ENCODE peak calls at places on chromosomes 12 and 14, in four cellular contexts. L, W, E and N are unnamed samples. For H3K4me1, the result is how much of the 10 kb centered on the place peaks cover.

GRCh38 chr14:29216774-29217232 is 450.2 kb downstream of the FOXG1 start:
- DNase-seq in W (no peak), L (no peak), E (no peak), N (no peak)

GRCh38 chr12:63068857-63069442 is 82.1 kb downstream of the AVPR1A start:
- DNase-seq in W (no peak), L (peak), E (no peak), N (no peak)

GRCh38 chr14:81246561-81247270 is 26.0 kb upstream of the GTF2A1 start:
- DNase-seq in L (no peak), E (no peak), W (no peak), N (no peak)

GRCh38 chr14:88852632-88853031 is 28.2 kb downstream of the TTC8 start:
- DNase-seq in L (no peak), W (no peak), E (no peak), N (no peak)

GRCh38 chr12:10159280-10159679 is 12.7 kb downstream of the OLR1 start:
- DNase-seq in E (no peak), W (no peak), L (no peak), N (no peak)

GRCh38 chr14:102320033-102320660 is 601 bp downstream of the ZNF839 start:
- DNase-seq in L (no peak), W (no peak), E (peak), N (peak)

GRCh38 chr12:12676605-12677004 is 19.4 kb downstream of the GPR19 start:
- DNase-seq in E (no peak), W (no peak), L (no peak), N (no peak)

GRCh38 chr12:115710104-115710564 is 567.4 kb downstream of the MED13L start:
- DNase-seq in E (no peak), L (no peak), W (no peak), N (no peak)

GRCh38 chr12:20963762-20964161 is 153.3 kb downstream of the SLCO1B3 start:
- DNase-seq in W (no peak), L (no peak), E (no peak), N (no peak)

GRCh38 chr12:49903700-49904423 is at the start of gene FAIM2:
- DNase-seq in W (peak), L (no peak), E (peak), N (peak)

GRCh38 chr12:31386364-31386777 is 60.4 kb upstream of the SINHCAF start:
- DNase-seq in E (no peak), W (no peak), L (no peak), N (no peak)

GRCh38 chr12:131604146-131604844 is 106.6 kb upstream of the SFSWAP start:
- DNase-seq in W (peak), L (no peak), E (no peak), N (no peak)

GRCh38 chr14:91399868-91400640 is 17.6 kb downstream of the CCDC88C start:
- DNase-seq in E (no peak), W (peak), L (no peak), N (no peak)

GRCh38 chr12:6288235-6288634 is 22.2 kb upstream of the PLEKHG6 start:
- DNase-seq in L (no peak), E (no peak), W (no peak), N (no peak)

GRCh38 chr14:100529561-100530031 is 57.6 kb downstream of the BEGAIN start:
- DNase-seq in E (peak), L (no peak), W (no peak), N (peak)

GRCh38 chr14:71396050-71396677 is 488.9 kb downstream of the PCNX1 start:
- DNase-seq in L (no peak), W (no peak), E (no peak), N (no peak)

GRCh38 chr14:71686677-71687076 is 245.6 kb upstream of the RGS6 start:
- DNase-seq in W (no peak), L (no peak), E (peak), N (no peak)

GRCh38 chr12:26524862-26525465 is 308.0 kb downstream of the ITPR2 start:
- DNase-seq in W (no peak), L (peak), E (no peak), N (no peak)

GRCh38 chr14:33946679-33947078 is 4.2 kb downstream of the EGLN3 start:
- DNase-seq in L (no peak), W (no peak), E (no peak), N (no peak)

GRCh38 chr14:93975791-93976476 is 436 bp downstream of the ASB2 start:
- DNase-seq in W (no peak), E (peak), L (no peak), N (no peak)

GRCh38 chr12:67766370-67766769 is 117.8 kb downstream of the DYRK2 start:
- DNase-seq in L (no peak), E (no peak), W (no peak), N (no peak)

GRCh38 chr12:91556909-91557308 is 374.3 kb upstream of the DCN start:
- DNase-seq in L (no peak), W (no peak), E (no peak), N (no peak)

GRCh38 chr14:71309756-71310155 is 402.5 kb downstream of the PCNX1 start:
- DNase-seq in L (no peak), W (no peak), E (no peak), N (no peak)

GRCh38 chr14:76337619-76338545 is 38.1 kb upstream of the ESRRB start:
- DNase-seq in E (no peak), L (no peak), W (no peak), N (no peak)

GRCh38 chr12:92561543-92561899 is 141.3 kb upstream of the PLEKHG7 start:
- DNase-seq in L (no peak), W (no peak), E (no peak), N (no peak)

GRCh38 chr12:57617942-57618341 is 6.7 kb downstream of the ARHGEF25 start:
- DNase-seq in L (no peak), W (no peak), E (no peak), N (no peak)

GRCh38 chr12:25135531-25136154 is 59.3 kb downstream of the DNAI7 start:
- DNase-seq in E (no peak), W (no peak), L (peak), N (no peak)

GRCh38 chr14:76908834-76909233 is 82.6 kb downstream of the LRRC74A start:
- DNase-seq in L (no peak), W (peak), E (no peak), N (no peak)

GRCh38 chr12:114938487-114939210 is 254.7 kb upstream of the TBX3 start:
- DNase-seq in W (no peak), E (no peak), L (no peak), N (no peak)

GRCh38 chr12:94134226-94134795 is 14.1 kb upstream of the PLXNC1 start:
- DNase-seq in W (no peak), L (peak), E (no peak), N (no peak)

GRCh38 chr12:96901175-96901574 is 5.9 kb upstream of the NEDD1 start:
- DNase-seq in W (no peak), E (no peak), L (no peak), N (no peak)

GRCh38 chr12:90280564-90281058 is 572.0 kb upstream of the ATP2B1 start:
- DNase-seq in E (no peak), W (no peak), L (no peak), N (no peak)

GRCh38 chr12:12749433-12749832 is 32.3 kb downstream of the CDKN1B start:
- DNase-seq in E (no peak), W (no peak), L (no peak), N (no peak)

GRCh38 chr14:62304172-62304571 is 542.0 kb downstream of the SNAPC1 start:
- DNase-seq in E (no peak), L (no peak), W (no peak), N (no peak)

GRCh38 chr14:98143566-98143965 is 1128.4 kb downstream of the BCL11B start:
- DNase-seq in E (no peak), L (no peak), W (no peak), N (no peak)

GRCh38 chr14:50812856-50813543 is 18.0 kb downstream of the NIN start:
- DNase-seq in L (no peak), E (no peak), W (no peak), N (no peak)

GRCh38 chr12:67070604-67071003 is 198.6 kb upstream of the CAND1 start:
- DNase-seq in L (no peak), E (no peak), W (no peak), N (no peak)

GRCh38 chr12:95213928-95214327 is 3.3 kb downstream of the FGD6 start:
- DNase-seq in L (no peak), W (no peak), E (no peak), N (no peak)
- H3K4me1 ChIP-seq in L (under half), W (under half), E (under half), N (under half)

DNA sequence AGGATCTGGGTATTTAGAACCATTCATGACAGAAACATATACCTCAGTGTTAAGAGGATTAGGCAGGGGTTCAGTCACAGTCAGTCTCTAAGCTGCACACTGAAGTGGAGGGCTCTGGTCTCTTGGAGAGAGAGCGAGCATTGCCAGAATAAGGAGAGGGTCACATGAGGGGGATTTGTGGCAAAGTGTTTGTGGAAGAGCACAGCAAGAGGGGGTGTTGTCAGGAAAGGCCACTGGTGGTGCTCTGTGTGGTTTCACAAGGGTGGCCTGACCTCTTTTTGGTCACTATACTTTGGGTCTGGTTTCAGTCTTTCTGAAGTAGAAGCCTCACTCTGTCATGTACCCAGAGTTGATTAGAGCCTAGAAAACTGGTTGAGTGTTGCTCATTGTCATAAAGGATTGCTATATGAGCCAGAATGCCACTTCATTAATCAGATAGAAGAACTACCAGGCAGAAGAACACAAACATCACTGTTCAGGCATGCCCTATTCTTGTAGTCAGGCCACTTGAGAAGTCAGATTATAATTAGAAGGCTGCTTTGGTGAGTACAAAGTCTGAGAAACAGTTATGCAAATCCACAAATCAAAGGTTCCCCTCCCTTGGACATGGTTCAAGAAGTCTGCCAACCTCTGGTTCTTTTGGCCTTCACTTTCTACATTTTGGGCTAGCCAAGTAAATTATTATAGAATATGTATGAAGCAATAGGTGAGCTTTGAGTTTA is 8.4 kb downstream of the TMEM19 start:
- DNase-seq in W (no peak), L (no peak), E (no peak), N (no peak)
- H3K27ac ChIP-seq in W (no peak), L (no peak), E (peak), N (peak)

GRCh38 chr14:103547941-103548462 is 14.5 kb downstream of the BAG5 start:
- DNase-seq in L (no peak), W (no peak), E (no peak), N (no peak)
- H3K4me1 ChIP-seq in L (under half), W (under half), E (under half), N (under half)

DNA sequence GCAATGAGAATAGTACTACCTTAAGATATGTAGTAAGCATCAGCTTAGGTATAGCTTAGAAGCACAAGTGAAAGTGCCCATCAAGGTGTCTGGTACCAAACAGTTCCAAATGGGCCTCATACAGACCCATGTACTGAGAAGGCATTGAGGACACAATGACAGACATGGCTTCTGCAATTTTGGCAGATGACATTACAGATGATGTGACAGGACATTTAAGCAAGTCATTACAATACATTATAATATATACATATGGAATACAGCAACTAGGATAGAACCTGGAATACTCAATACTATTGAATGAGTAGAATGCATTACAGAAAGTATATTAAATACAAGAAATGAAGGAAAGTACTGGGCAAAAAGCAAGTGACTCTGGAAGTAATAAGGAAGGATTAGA is 256.4 kb downstream of the GXYLT1 start:
- DNase-seq in E (no peak), L (no peak), W (no peak), N (no peak)
- H3K27ac ChIP-seq in E (no peak), L (no peak), W (no peak), N (no peak)

GRCh38 chr14:68957688-68958248 is 21.3 kb downstream of the ACTN1 start:
- DNase-seq in E (no peak), W (no peak), L (no peak), N (no peak)
- H3K4me1 ChIP-seq in E (under half), W (under half), L (under half), N (under half)

GRCh38 chr12:122884091-122884826 is 11.7 kb downstream of the VPS37B start:
- DNase-seq in E (no peak), W (no peak), L (no peak), N (no peak)
- H3K27ac ChIP-seq in E (no peak), W (no peak), L (no peak), N (peak)

DNA sequence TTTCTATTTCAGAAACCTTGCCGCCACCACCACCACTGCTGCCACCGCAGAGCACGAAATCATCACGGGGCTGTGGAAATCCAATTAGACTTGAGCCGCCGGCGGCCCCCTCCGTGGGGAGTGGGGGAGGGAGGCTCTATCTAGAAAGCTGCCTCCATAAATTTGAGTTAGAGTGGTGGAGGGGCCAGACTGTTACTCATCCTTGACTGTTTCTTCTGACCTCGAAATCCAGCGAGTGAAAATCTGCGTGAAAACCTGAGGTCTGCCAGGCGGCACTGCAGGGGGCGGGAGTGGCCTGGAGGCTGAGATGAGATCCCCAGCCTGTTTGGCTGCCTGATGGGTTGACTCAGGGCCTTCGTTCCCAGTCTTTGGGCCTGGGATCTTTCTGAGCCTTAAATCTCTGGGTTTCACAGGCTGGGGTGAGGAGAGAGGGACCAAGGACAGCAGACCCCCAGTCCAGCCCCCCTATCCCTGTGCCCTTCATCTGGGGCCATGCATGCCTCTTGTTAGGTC is 29.9 kb downstream of the TSPAN9 start:
- DNase-seq in W (no peak), E (no peak), L (no peak), N (no peak)
- H3K4me1 ChIP-seq in W (under half), E (under half), L (under half), N (under half)

GRCh38 chr12:15712160-15712559 is 77.0 kb downstream of the EPS8 start:
- DNase-seq in L (no peak), E (no peak), W (no peak), N (no peak)

GRCh38 chr12:15709524-15709923 is 79.7 kb downstream of the EPS8 start:
- DNase-seq in W (no peak), E (no peak), L (no peak), N (no peak)

GRCh38 chr12:15714256-15714655 is 74.9 kb downstream of the EPS8 start:
- DNase-seq in L (no peak), E (no peak), W (no peak), N (no peak)

GRCh38 chr12:15710860-15711510 is 78.2 kb downstream of the EPS8 start:
- DNase-seq in W (no peak), L (no peak), E (no peak), N (no peak)

GRCh38 chr12:15712823-15713663 is 76.1 kb downstream of the EPS8 start:
- DNase-seq in E (no peak), W (no peak), L (no peak), N (peak)
- H3K27ac ChIP-seq in E (no peak), W (no peak), L (no peak), N (peak)